ENCODE peak calls at places on chromosomes 13 and 19, in five cellular contexts. U is A549, L is IMR-90, I is SK-N-SH, S is GM12878. H is an unnamed sample.

GRCh38 chr13:33518442-33518841 is 232.9 kb upstream of the STARD13 start:
- DNase-seq in L (no peak), U (no peak), I (no peak), S (no peak), H (no peak)

GRCh38 chr19:38952395-38953165 is 21.8 kb downstream of the MRPS12 start:
- DNase-seq in I (no peak), L (peak), U (peak), S (no peak), H (no peak)

GRCh38 chr13:48492123-48493075 is 40.5 kb downstream of the RCBTB2 start:
- DNase-seq in L (peak), I (no peak), U (no peak), S (peak), H (peak)

GRCh38 chr19:43674630-43674982 is 4.6 kb upstream of the PLAUR start:
- DNase-seq in L (peak), I (no peak), U (no peak), S (no peak), H (no peak)

GRCh38 chr19:54653181-54653809 is 9.5 kb upstream of the LILRB4 start:
- DNase-seq in S (no peak), L (peak), I (peak), U (peak), H (peak)

GRCh38 chr13:112103971-112104872 is 37.3 kb downstream of the SOX1 start:
- DNase-seq in S (no peak), I (no peak), L (no peak), U (no peak), H (no peak)

GRCh38 chr13:98300956-98301641 is 124.0 kb upstream of the RNF113B start:
- DNase-seq in I (no peak), L (peak), S (no peak), U (no peak), H (no peak)

GRCh38 chr13:19984430-19985218 is 26.1 kb downstream of the ZMYM2 start:
- DNase-seq in I (peak), L (peak), U (peak), S (peak), H (peak)

GRCh38 chr13:74218291-74218690 is 84.1 kb upstream of the KLF12 start:
- DNase-seq in I (no peak), U (no peak), L (no peak), S (no peak), H (no peak)

GRCh38 chr19:6239871-6240676 is 39.7 kb downstream of the MLLT1 start:
- DNase-seq in U (no peak), S (no peak), L (no peak), I (peak), H (peak)

GRCh38 chr13:80070024-80070703 is 270.8 kb downstream of the SPRY2 start:
- DNase-seq in L (no peak), U (no peak), I (no peak), S (no peak), H (no peak)

GRCh38 chr19:58311345-58311744 is 6.2 kb downstream of the ERVK3-1 start:
- DNase-seq in I (no peak), L (no peak), U (no peak), S (no peak), H (no peak)

GRCh38 chr19:46821512-46822359 is 28.9 kb downstream of the AP2S1 start:
- DNase-seq in U (no peak), I (no peak), S (no peak), L (no peak), H (no peak)

GRCh38 chr19:57769345-57770131 is at the start of gene ZNF586:
- DNase-seq in S (peak), U (peak), I (peak), L (peak), H (peak)

GRCh38 chr19:50500060-50500752 is 10.8 kb downstream of the JOSD2 start:
- DNase-seq in I (peak), U (no peak), S (no peak), L (no peak), H (peak)

GRCh38 chr13:84192125-84192524 is 309.9 kb upstream of the SLITRK1 start:
- DNase-seq in I (no peak), S (no peak), L (peak), U (no peak), H (no peak)

GRCh38 chr19:21127898-21128297 is 13.9 kb upstream of the ZNF431 start:
- DNase-seq in U (no peak), I (no peak), S (no peak), L (no peak), H (no peak)

GRCh38 chr13:57633141-57633949 is 1.8 kb downstream of the PCDH17 start:
- DNase-seq in L (no peak), I (peak), S (no peak), U (no peak), H (no peak)

GRCh38 chr19:13267889-13268288 is 117.7 kb downstream of the IER2 start:
- DNase-seq in U (no peak), I (no peak), S (no peak), L (peak), H (no peak)

GRCh38 chr13:33154911-33155310 is 130.6 kb downstream of the STARD13 start:
- DNase-seq in L (no peak), S (no peak), I (no peak), U (no peak), H (no peak)

GRCh38 chr13:37905736-37906135 is 36.2 kb upstream of the TRPC4 start:
- DNase-seq in U (no peak), S (no peak), L (no peak), I (no peak), H (no peak)

GRCh38 chr13:33108620-33109019 is 92.4 kb downstream of the KL start:
- DNase-seq in L (peak), U (no peak), I (no peak), S (no peak), H (no peak)

GRCh38 chr13:28301839-28302238 is 163.5 kb downstream of the PAN3 start:
- DNase-seq in S (no peak), L (no peak), U (no peak), I (no peak), H (no peak)

GRCh38 chr13:113840541-113841354 is 23.1 kb downstream of the GAS6 start:
- DNase-seq in S (no peak), L (no peak), I (no peak), U (no peak), H (no peak)

GRCh38 chr13:27170221-27170520 is 1.4 kb downstream of the USP12 start:
- DNase-seq in S (no peak), L (peak), U (no peak), I (no peak), H (peak)

GRCh38 chr19:46756544-46756888 is 10.3 kb upstream of the STRN4 start:
- DNase-seq in U (no peak), I (no peak), L (no peak), S (no peak), H (no peak)

GRCh38 chr19:10655457-10656312 is 1.5 kb downstream of the ILF3 start:
- DNase-seq in I (peak), S (no peak), L (peak), U (no peak), H (no peak)

GRCh38 chr13:79409828-79410227 is 3.8 kb upstream of the RBM26 start:
- DNase-seq in L (no peak), U (no peak), S (no peak), I (no peak), H (no peak)

GRCh38 chr19:3148503-3148902 is 12.7 kb downstream of the GNA15 start:
- DNase-seq in U (no peak), I (no peak), S (no peak), L (no peak), H (no peak)

GRCh38 chr19:3149089-3149488 is 13.3 kb downstream of the GNA15 start:
- DNase-seq in U (no peak), I (no peak), S (no peak), L (no peak), H (no peak)

GRCh38 chr19:3149526-3150505 is 14.0 kb downstream of the GNA15 start:
- DNase-seq in U (no peak), I (no peak), L (no peak), S (no peak), H (no peak)

GRCh38 chr19:3145909-3146676 is 10.3 kb downstream of the GNA15 start:
- DNase-seq in I (no peak), S (no peak), U (no peak), L (no peak), H (no peak)

GRCh38 chr19:3146677-3147100 is 10.9 kb downstream of the GNA15 start:
- DNase-seq in U (no peak), I (peak), L (no peak), S (no peak), H (peak)
- TF ChIP-seq RCOR1 in U (no peak), I (no peak), L (no peak), S (no peak), H (peak)

DNA sequence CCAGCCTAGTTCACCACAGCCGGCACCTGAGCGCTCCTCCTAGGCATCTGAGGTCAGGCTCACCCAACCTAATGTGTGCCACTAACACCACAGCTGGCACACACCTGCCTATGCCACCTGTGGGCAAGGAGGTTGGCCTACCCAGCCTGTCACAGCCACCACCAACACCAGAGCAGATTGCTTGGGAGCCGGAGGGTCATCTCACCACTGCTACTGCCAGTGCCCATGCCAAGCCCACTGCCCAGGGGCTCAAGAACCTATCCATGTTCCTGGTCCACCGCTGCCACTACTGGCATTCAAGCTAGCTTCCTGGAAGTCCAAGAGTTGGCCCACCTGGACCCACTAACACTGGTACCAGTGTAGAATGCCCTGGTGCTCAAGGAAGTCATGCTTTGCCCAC is 42.5 kb downstream of the F2RL3 start:
- DNase-seq in U (no peak), L (no peak), S (no peak), I (no peak), H (no peak)
- TF ChIP-seq RCOR1 in U (no peak), L (no peak), S (no peak), I (no peak), H (no peak)

GRCh38 chr19:48635263-48635965 is 1.8 kb downstream of the DBP start:
- DNase-seq in I (peak), U (peak), L (no peak), S (no peak), H (peak)
- TF ChIP-seq RCOR1 in I (no peak), U (no peak), L (no peak), S (no peak), H (peak)

GRCh38 chr13:43546260-43546659 is 240.5 kb downstream of the ENOX1 start:
- DNase-seq in S (no peak), U (no peak), I (peak), L (no peak), H (no peak)
- TF ChIP-seq RCOR1 in S (no peak), U (no peak), I (peak), L (no peak), H (no peak)

GRCh38 chr19:32902448-32902847 is 32.9 kb upstream of the SLC7A9 start:
- DNase-seq in S (no peak), I (no peak), L (no peak), U (no peak), H (no peak)
- TF ChIP-seq RCOR1 in S (no peak), I (no peak), L (no peak), U (no peak), H (no peak)

GRCh38 chr19:14580623-14581237 is 2.2 kb upstream of the CLEC17A start:
- DNase-seq in U (no peak), S (peak), L (no peak), I (no peak), H (peak)
- TF ChIP-seq RCOR1 in U (no peak), S (no peak), L (no peak), I (no peak), H (peak)

GRCh38 chr13:110425444-110425780 is 118.3 kb downstream of the COL4A2 start:
- DNase-seq in S (no peak), L (peak), I (no peak), U (no peak), H (no peak)
- TF ChIP-seq RCOR1 in S (no peak), L (no peak), I (no peak), U (no peak), H (no peak)

DNA sequence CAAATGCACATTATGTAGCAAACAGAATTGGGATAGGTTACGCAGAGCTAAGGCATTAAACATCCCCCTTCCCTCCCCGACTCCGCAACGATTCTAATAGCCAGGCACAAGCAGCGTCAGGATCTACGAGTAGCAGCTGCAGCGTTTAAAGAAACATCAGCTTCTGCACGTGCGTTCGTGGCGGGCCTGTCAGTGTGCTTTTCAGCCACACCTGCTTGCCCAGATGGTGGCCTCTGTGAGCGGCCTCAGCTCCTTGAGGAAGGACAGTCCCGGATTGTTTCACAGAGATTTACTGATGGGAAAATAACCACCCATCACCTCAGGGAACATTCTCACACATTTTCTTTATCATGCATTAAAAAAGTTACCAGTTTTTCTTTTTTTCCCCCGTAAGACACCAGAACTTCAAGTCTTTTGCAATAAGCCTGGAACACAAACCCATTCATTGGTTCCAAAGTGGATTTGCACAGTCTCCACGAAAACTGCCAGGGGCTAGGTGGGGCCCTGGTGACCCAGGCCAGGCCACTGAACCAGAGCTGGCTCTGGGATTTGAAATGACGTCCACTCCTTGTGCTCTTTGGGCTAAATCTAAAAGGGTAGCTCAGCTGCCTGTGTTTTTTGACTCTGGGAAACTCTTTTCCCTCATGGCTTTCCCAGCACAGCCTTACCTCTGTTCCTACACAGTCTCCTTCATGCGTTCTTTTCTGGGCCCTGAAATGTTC is 325.5 kb downstream of the KCNRG start:
- DNase-seq in I (no peak), U (no peak), L (no peak), S (no peak), H (no peak)
- TF ChIP-seq RCOR1 in I (no peak), U (no peak), L (no peak), S (no peak), H (no peak)